ENCODE peak calls at places on chromosomes 12 and 14, in five cellular contexts. U, H, J, Y and Z are unnamed samples.

GRCh38 chr14:49310298-49310697 is 275.9 kb downstream of the RPS29 start:
- DNase-seq in H (no peak), U (no peak), Y (no peak), J (no peak), Z (no peak)

GRCh38 chr14:61266436-61267220 is 14.5 kb downstream of the TMEM30B start:
- DNase-seq in J (no peak), U (no peak), Y (no peak), H (no peak), Z (no peak)

GRCh38 chr12:57215668-57216013 is 953 bp upstream of the NXPH4 start:
- DNase-seq in J (no peak), U (no peak), Y (no peak), H (no peak), Z (no peak)

GRCh38 chr12:120836119-120836684 is 68.0 kb downstream of the SPPL3 start:
- DNase-seq in U (no peak), J (no peak), H (no peak), Y (no peak), Z (no peak)

GRCh38 chr14:65229431-65230286 is 127.3 kb upstream of the MAX start:
- DNase-seq in Y (no peak), U (no peak), J (peak), H (peak), Z (peak)

GRCh38 chr12:95699579-95699978 is 91.0 kb downstream of the NTN4 start:
- DNase-seq in U (no peak), J (no peak), H (no peak), Y (no peak), Z (no peak)

GRCh38 chr14:92651793-92652382 is 96.5 kb downstream of the LGMN start:
- DNase-seq in J (peak), U (no peak), H (no peak), Y (peak), Z (peak)

GRCh38 chr12:32918890-32919791 is 22.6 kb upstream of the PKP2 start:
- DNase-seq in Y (no peak), H (peak), U (peak), J (no peak), Z (no peak)

GRCh38 chr14:60508707-60509437 is at the start of gene SIX6:
- DNase-seq in Y (no peak), H (no peak), U (no peak), J (no peak), Z (no peak)

GRCh38 chr14:76708028-76708427 is 53.2 kb upstream of the VASH1 start:
- DNase-seq in U (no peak), Y (no peak), H (no peak), J (no peak), Z (no peak)

GRCh38 chr12:27412047-27412446 is 34.5 kb upstream of the SMCO2 start:
- DNase-seq in H (no peak), U (no peak), Y (no peak), J (no peak), Z (no peak)

GRCh38 chr14:65787461-65787860 is 374.9 kb downstream of the FUT8 start:
- DNase-seq in J (no peak), Y (no peak), U (no peak), H (no peak), Z (no peak)

GRCh38 chr14:69716483-69717187 is 50.3 kb upstream of the SRSF5 start:
- DNase-seq in U (no peak), H (no peak), Y (no peak), J (no peak), Z (no peak)

GRCh38 chr14:38887696-38888095 is 215.3 kb downstream of the SEC23A start:
- DNase-seq in H (no peak), Y (no peak), J (no peak), U (no peak), Z (no peak)

GRCh38 chr14:90522585-90523191 is 125.9 kb downstream of the CALM1 start:
- DNase-seq in J (peak), Y (no peak), H (peak), U (no peak), Z (peak)

GRCh38 chr12:52924764-52925716 is 20.2 kb upstream of the KRT8 start:
- DNase-seq in H (no peak), U (peak), J (no peak), Y (no peak), Z (no peak)

GRCh38 chr14:61950340-61950739 is 188.1 kb downstream of the SNAPC1 start:
- DNase-seq in Y (no peak), U (no peak), H (no peak), J (no peak), Z (no peak)

GRCh38 chr12:109879332-109880048 is 851 bp downstream of the GLTP start:
- DNase-seq in H (no peak), U (no peak), J (no peak), Y (no peak), Z (no peak)

GRCh38 chr14:26281280-26281998 is 316.4 kb downstream of the NOVA1 start:
- DNase-seq in U (peak), J (no peak), H (no peak), Y (no peak), Z (peak)
- TF ChIP-seq EP300 in U (no peak), J (no peak), H (no peak), Y (no peak), Z (no peak)

GRCh38 chr14:50825307-50825706 is 5.7 kb downstream of the NIN start:
- DNase-seq in Y (no peak), U (no peak), H (no peak), J (no peak), Z (no peak)
- H3K4me3 ChIP-seq in Y (no peak), U (no peak), H (no peak), J (no peak), Z (no peak)

DNA sequence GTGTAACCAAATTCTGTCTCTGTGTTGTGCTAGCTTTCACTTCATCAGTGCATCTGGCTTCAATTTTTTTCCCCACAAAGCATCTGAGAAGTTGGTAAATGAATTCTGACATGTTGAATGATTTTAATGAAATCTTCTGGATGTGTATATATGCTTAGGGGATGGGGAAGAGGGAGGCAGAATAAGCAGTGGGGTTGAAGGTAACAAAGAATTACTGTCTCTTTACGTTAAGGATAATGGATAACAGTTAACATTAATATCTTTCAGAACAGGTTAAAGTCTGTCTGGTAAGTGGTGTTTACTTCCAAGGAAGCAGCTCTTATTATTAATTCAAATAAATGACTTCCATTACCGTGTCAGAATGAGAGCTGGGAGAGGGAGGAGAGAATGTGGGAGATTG is 261.7 kb downstream of the ERC1 start:
- DNase-seq in H (no peak), U (no peak), J (no peak), Y (no peak), Z (no peak)
- TF ChIP-seq EP300 in H (no peak), U (no peak), J (no peak), Y (no peak), Z (no peak)

GRCh38 chr14:34059037-34059924 is 108.4 kb upstream of the EGLN3 start:
- DNase-seq in Y (no peak), J (no peak), U (peak), H (no peak), Z (no peak)

GRCh38 chr14:34058510-34058909 is 107.6 kb upstream of the EGLN3 start:
- DNase-seq in U (no peak), Y (no peak), J (no peak), H (no peak), Z (no peak)

GRCh38 chr14:34062353-34062973 is 111.6 kb upstream of the EGLN3 start:
- DNase-seq in U (no peak), J (no peak), H (no peak), Y (no peak), Z (no peak)

GRCh38 chr14:34059925-34060746 is 109.3 kb upstream of the EGLN3 start:
- DNase-seq in J (peak), U (peak), Y (peak), H (peak), Z (peak)

DNA sequence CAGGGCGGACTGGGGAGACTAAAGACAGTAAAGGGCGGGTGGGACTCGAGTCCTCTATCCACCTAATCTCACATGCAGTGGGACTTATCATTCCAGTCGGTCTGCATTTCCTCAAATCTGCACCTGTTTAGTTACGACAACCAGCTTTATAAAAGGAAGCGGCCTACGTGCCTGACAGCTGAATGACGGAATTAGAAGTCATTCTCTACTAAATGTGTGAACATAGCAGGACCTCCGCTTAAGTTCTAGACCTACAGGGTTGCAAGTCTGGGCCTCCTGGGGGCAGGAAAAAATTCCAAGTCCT is 109.8 kb upstream of the EGLN3 start:
- DNase-seq in Y (no peak), J (no peak), U (no peak), H (no peak), Z (no peak)
- H3K4me3 ChIP-seq in Y (peak), J (peak), U (peak), H (peak), Z (no peak)

GRCh38 chr12:13428538-13429265 is 232.2 kb downstream of the EMP1 start:
- DNase-seq in H (no peak), J (no peak), U (no peak), Y (no peak), Z (no peak)
- TF ChIP-seq EP300 in H (no peak), J (no peak), U (no peak), Y (no peak), Z (no peak)